ENCODE peak calls at places on chromosomes 13 and 19, in eight cellular contexts. H is thyroid gland; C is fibroblast of pulmonary artery; D is naive thymus-derived CD4-positive, alpha-beta T cell; X is HAP-1; F is aorta; A is skeletal muscle cell; Y is NB4. Z is an unnamed sample.
A peak's percentile ranks its signal among the peaks of the same experiment; 100 is the strongest.

GRCh38 chr19:9940778-9941177 is 4.5 kb upstream of the OLFM2 start:
- DNase-seq in D (no peak), F (no peak), X (no peak), Y (no peak), A (no peak), C (no peak), H (no peak), Z (no peak)

GRCh38 chr13:28392428-28392827 is 102.5 kb downstream of the FLT1 start:
- DNase-seq in C (peak; percentile 44), F (no peak), H (no peak), Y (no peak), A (no peak), X (no peak), D (no peak), Z (no peak)

GRCh38 chr19:1009043-1009975 is 9.1 kb downstream of the GRIN3B start:
- DNase-seq in X (no peak), A (no peak), D (no peak), C (peak; percentile 76), Y (no peak), F (no peak), H (no peak), Z (no peak)

GRCh38 chr19:3204646-3205275 is 19.0 kb downstream of the NCLN start:
- DNase-seq in D (no peak), H (no peak), X (no peak), C (no peak), A (no peak), F (no peak), Y (no peak), Z (no peak)

GRCh38 chr19:18349524-18350128 is 9.2 kb downstream of the PGPEP1 start:
- DNase-seq in Y (peak; percentile 56), X (peak; percentile 75), D (no peak), C (peak; percentile 73), H (peak; percentile 49), F (peak; percentile 86), A (no peak), Z (peak; percentile 63)

GRCh38 chr19:10544242-10544752 is 593 bp downstream of the ATG4D start:
- DNase-seq in H (peak; percentile 69), A (no peak), D (no peak), C (no peak), X (peak; percentile 66), Y (peak; percentile 65), F (peak; percentile 75), Z (peak; percentile 66)

GRCh38 chr13:108495686-108496363 is 133.6 kb upstream of the MYO16 start:
- DNase-seq in X (no peak), D (no peak), F (peak; percentile 74), Y (no peak), A (no peak), H (no peak), C (no peak), Z (no peak)

GRCh38 chr13:101514695-101515275 is 62.3 kb downstream of the ITGBL1 start:
- DNase-seq in Y (peak; percentile 53), D (peak; percentile 9), A (no peak), H (peak; percentile 12), F (no peak), C (peak; percentile 76), X (peak; percentile 50), Z (peak; percentile 76)

GRCh38 chr13:97934590-97934989 is 18.9 kb upstream of the IPO5 start:
- DNase-seq in C (peak; percentile 51), A (no peak), X (peak; percentile 60), H (no peak), F (no peak), Y (no peak), D (no peak), Z (no peak)

GRCh38 chr13:114129649-114130062 is 2.8 kb downstream of the RASA3 start:
- DNase-seq in C (no peak), Y (peak; percentile 78), X (no peak), A (no peak), F (no peak), D (no peak), H (no peak), Z (no peak)

GRCh38 chr13:23848019-23848418 is 41.2 kb downstream of the MIPEP start:
- DNase-seq in X (no peak), Y (no peak), C (no peak), A (no peak), H (no peak), D (no peak), F (no peak), Z (no peak)

GRCh38 chr19:38134538-38135149 is 89.4 kb downstream of the DPF1 start:
- DNase-seq in F (no peak), C (peak; percentile 60), X (peak; percentile 74), Y (peak; percentile 36), A (no peak), H (peak; percentile 8), D (no peak), Z (peak; percentile 87)

GRCh38 chr19:44643605-44644390 is at the start of gene PVR:
- DNase-seq in F (peak; percentile 92), A (no peak), Y (peak; percentile 74), D (no peak), X (peak; percentile 83), H (peak; percentile 82), C (peak; percentile 68), Z (no peak)

GRCh38 chr19:18418034-18418724 is 1.0 kb upstream of the SSBP4 start:
- DNase-seq in F (peak; percentile 87), D (no peak), X (no peak), C (no peak), Y (no peak), A (no peak), H (no peak), Z (no peak)

GRCh38 chr13:109569938-109570711 is 216.3 kb downstream of the IRS2 start:
- DNase-seq in F (no peak), H (no peak), X (no peak), Y (peak; percentile 19), A (no peak), C (no peak), D (peak; percentile 45), Z (no peak)

GRCh38 chr19:39407644-39408391 is 1.2 kb downstream of the ZFP36 start:
- DNase-seq in A (no peak), C (peak; percentile 38), X (no peak), D (peak; percentile 80), H (peak; percentile 58), F (peak; percentile 90), Y (no peak), Z (peak; percentile 83)

GRCh38 chr19:10318807-10319426 is 3.1 kb upstream of the FDX2 start:
- DNase-seq in A (no peak), X (no peak), Y (no peak), H (no peak), C (no peak), F (no peak), D (no peak), Z (no peak)

GRCh38 chr13:20721058-20721453 is 17.6 kb downstream of the IL17D start:
- DNase-seq in A (no peak), D (no peak), Y (no peak), X (no peak), F (peak; percentile 75), H (no peak), C (no peak), Z (no peak)

GRCh38 chr13:27573265-27573664 is 47.1 kb downstream of the LNX2 start:
- DNase-seq in X (no peak), H (no peak), C (peak; percentile 22), F (no peak), D (no peak), Y (peak; percentile 17), A (no peak), Z (no peak)

GRCh38 chr19:10686661-10687517 is 14.3 kb upstream of the QTRT1 start:
- DNase-seq in F (no peak), D (no peak), A (no peak), H (no peak), Y (no peak), C (peak; percentile 23), X (no peak), Z (no peak)

GRCh38 chr13:27270594-27271520 is at the start of gene RASL11A:
- DNase-seq in Y (peak; percentile 91), A (peak; percentile 49), X (peak; percentile 91), F (peak; percentile 96), H (peak; percentile 80), D (peak; percentile 87), C (peak; percentile 88), Z (peak; percentile 80)

GRCh38 chr19:51784922-51785690 is 9.9 kb upstream of the FPR3 start:
- DNase-seq in Y (peak; percentile 94), X (no peak), H (peak; percentile 14), A (no peak), F (no peak), D (no peak), C (peak; percentile 87), Z (peak; percentile 85)

GRCh38 chr19:48913114-48913513 is 13.0 kb downstream of the NUCB1 start:
- DNase-seq in D (peak; percentile 32), X (peak; percentile 51), A (no peak), H (no peak), F (no peak), Y (peak; percentile 41), C (no peak), Z (peak; percentile 87)

GRCh38 chr13:77986699-77987098 is 68.1 kb upstream of the EDNRB start:
- DNase-seq in A (no peak), D (no peak), C (no peak), Y (no peak), F (no peak), H (no peak), X (no peak), Z (no peak)

GRCh38 chr13:75049936-75050335 is 432.0 kb downstream of the TBC1D4 start:
- DNase-seq in H (no peak), F (no peak), C (peak; percentile 25), Y (no peak), A (no peak), D (no peak), X (no peak), Z (no peak)
- H3K4me3 ChIP-seq in H (no peak overlapping the region), F (no peak overlapping the region), C (no peak overlapping the region), Y (no peak overlapping the region), A (no peak overlapping the region), D (no peak overlapping the region), X (no peak overlapping the region), Z (no peak overlapping the region)

GRCh38 chr19:21434516-21434915 is 37.6 kb downstream of the ZNF493 start:
- DNase-seq in C (no peak), F (no peak), H (no peak), D (no peak), A (no peak), X (no peak), Y (no peak), Z (no peak)
- H3K4me3 ChIP-seq in C (no peak overlapping the region), F (no peak overlapping the region), H (no peak overlapping the region), D (no peak overlapping the region), A (no peak overlapping the region), X (no peak overlapping the region), Y (no peak overlapping the region), Z (no peak overlapping the region)

DNA sequence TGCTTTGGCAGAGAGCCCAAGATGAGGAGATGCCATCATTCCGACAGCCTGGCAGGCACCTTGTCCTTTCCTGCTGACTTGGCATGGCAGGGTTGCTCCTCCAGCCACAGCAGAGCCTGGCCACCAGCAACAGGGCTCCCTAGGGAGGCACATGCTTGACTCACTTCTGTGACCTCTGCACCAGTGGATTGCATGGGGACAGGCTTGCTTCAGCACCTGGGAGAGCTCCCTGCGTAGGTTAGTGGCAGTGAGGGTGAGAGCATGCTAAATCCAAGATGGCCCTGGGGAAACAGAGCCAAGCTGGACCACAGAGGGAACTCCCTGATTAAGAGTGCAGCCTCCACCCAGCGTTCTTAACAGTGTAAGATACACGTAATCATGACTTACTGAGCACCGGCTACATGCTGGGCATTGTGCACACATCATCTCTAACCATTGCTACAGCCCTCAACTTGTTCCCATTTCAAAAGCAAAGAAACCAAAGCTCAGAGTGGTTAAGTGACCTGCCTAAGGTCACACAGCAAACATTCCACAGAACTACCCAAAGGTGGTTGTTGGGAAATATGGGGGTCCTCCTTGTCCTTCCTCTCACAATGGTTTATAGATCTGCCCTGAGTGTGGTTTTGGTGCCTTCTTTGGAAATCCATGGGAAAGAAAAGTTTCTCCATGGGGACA is 116.6 kb upstream of the UQCRFS1 start:
- DNase-seq in X (peak; percentile 47), H (no peak), A (no peak), C (no peak), Y (peak; percentile 64), F (no peak), D (no peak), Z (peak; percentile 90)
- H3K4me3 ChIP-seq in X (no peak overlapping the region), H (no peak overlapping the region), A (no peak overlapping the region), C (no peak overlapping the region), Y (no peak overlapping the region), F (no peak overlapping the region), D (no peak overlapping the region), Z (no peak overlapping the region)

GRCh38 chr13:30443957-30444404 is 21.7 kb downstream of the UBE2L5 start:
- DNase-seq in A (no peak), C (no peak), D (no peak), Y (peak; percentile 79), X (no peak), F (no peak), H (no peak), Z (peak; percentile 98)
- H3K4me3 ChIP-seq in A (no peak overlapping the region), C (no peak overlapping the region), D (no peak overlapping the region), Y (no peak overlapping the region), X (no peak overlapping the region), F (no peak overlapping the region), H (no peak overlapping the region), Z (peak overlapping the region; percentile 60)